ENCODE peak calls at places on chromosomes 16 and 17, in four cellular contexts. I is cardiac muscle cell, L is substantia nigra, Y is Right ventricle myocardium superior. R is an unnamed sample.

GRCh38 chr17:15436399-15437369 is 30.7 kb downstream of the CDRT4 start:
- DNase-seq in I (no peak), Y (peak; percentile 84), L (no peak), R (peak; percentile 38)

GRCh38 chr17:44830359-44831269 is 527 bp upstream of the GJC1 start:
- DNase-seq in L (no peak), I (peak; percentile 53), Y (no peak), R (peak; percentile 31)

GRCh38 chr17:70658324-70658723 is 489.0 kb downstream of the KCNJ2 start:
- DNase-seq in I (no peak), Y (no peak), L (no peak), R (no peak)

GRCh38 chr16:53945996-53946395 is 242.0 kb downstream of the FTO start:
- DNase-seq in Y (no peak), I (peak; percentile 65), L (no peak), R (peak; percentile 18)

GRCh38 chr17:59093702-59094231 is 12.9 kb downstream of the TRIM37 start:
- DNase-seq in I (no peak), Y (peak; percentile 57), L (no peak), R (peak; percentile 9)

GRCh38 chr16:2689968-2690830 is 7.9 kb downstream of the KCTD5 start:
- DNase-seq in Y (peak; percentile 34), I (no peak), L (no peak), R (no peak)

GRCh38 chr17:81130385-81131288 is 34.7 kb upstream of the PVALEF start:
- DNase-seq in L (peak; percentile 62), I (no peak), Y (no peak), R (no peak)

GRCh38 chr16:78175287-78175686 is 75.8 kb downstream of the WWOX start:
- DNase-seq in Y (no peak), L (no peak), I (no peak), R (no peak)

GRCh38 chr16:75629132-75629531 is 6.1 kb upstream of the ADAT1 start:
- DNase-seq in L (no peak), I (no peak), Y (no peak), R (no peak)

GRCh38 chr17:63944736-63945499 is 12.8 kb upstream of the CD79B start:
- DNase-seq in L (no peak), I (no peak), Y (no peak), R (no peak)

GRCh38 chr17:77076046-77076882 is 64.5 kb upstream of the SEC14L1 start:
- DNase-seq in I (no peak), Y (no peak), L (no peak), R (no peak)

GRCh38 chr16:85357924-85358505 is 245.7 kb upstream of the CIBAR2 start:
- DNase-seq in L (no peak), Y (no peak), I (no peak), R (no peak)

GRCh38 chr17:66353937-66354401 is 51.6 kb downstream of the PRKCA start:
- DNase-seq in I (no peak), L (no peak), Y (no peak), R (no peak)

GRCh38 chr17:75544250-75544649 is 18.8 kb downstream of the LLGL2 start:
- DNase-seq in I (no peak), L (no peak), Y (no peak), R (no peak)

GRCh38 chr16:31695667-31696066 is 168.0 kb downstream of the AHSP start:
- DNase-seq in L (no peak), I (no peak), Y (no peak), R (no peak)

GRCh38 chr17:29847527-29847931 is 82.5 kb downstream of the SSH2 start:
- DNase-seq in I (peak; percentile 41), Y (no peak), L (no peak), R (peak; percentile 31)

GRCh38 chr17:41264599-41264998 is 579 bp upstream of the KRTAP9-6 start:
- DNase-seq in Y (no peak), L (no peak), I (no peak), R (no peak)

GRCh38 chr16:68235105-68235881 is 634 bp downstream of the ESRP2 start:
- DNase-seq in Y (no peak), L (no peak), I (peak; percentile 29), R (no peak)

GRCh38 chr17:48333034-48333491 is 97.0 kb downstream of the SKAP1 start:
- DNase-seq in I (no peak), L (no peak), Y (no peak), R (no peak)

GRCh38 chr16:54627616-54628015 is 303.0 kb upstream of the IRX5 start:
- DNase-seq in Y (no peak), L (no peak), I (no peak), R (no peak)

GRCh38 chr17:77451894-77452852 is 311.4 kb downstream of the SEC14L1 start:
- DNase-seq in Y (peak; percentile 87), L (no peak), I (peak; percentile 87), R (peak; percentile 81)

GRCh38 chr16:54418903-54419302 is 132.3 kb upstream of the IRX3 start:
- DNase-seq in Y (no peak), L (no peak), I (no peak), R (no peak)

GRCh38 chr16:19879241-19879792 is 5.3 kb downstream of the GPRC5B start:
- DNase-seq in I (peak; percentile 41), Y (no peak), L (no peak), R (peak; percentile 58)

GRCh38 chr17:32723310-32723955 is 153.5 kb downstream of the MYO1D start:
- DNase-seq in I (no peak), L (no peak), Y (no peak), R (no peak)

GRCh38 chr17:56718515-56718914 is 115.2 kb downstream of the C17orf67 start:
- DNase-seq in Y (no peak), L (no peak), I (no peak), R (no peak)

GRCh38 chr16:25109643-25110042 is 1.9 kb upstream of the LCMT1 start:
- DNase-seq in I (no peak), Y (no peak), L (no peak), R (no peak)

GRCh38 chr17:45310380-45311324 is 6.2 kb downstream of the MAP3K14 start:
- DNase-seq in L (no peak), I (no peak), Y (peak; percentile 76), R (no peak)

GRCh38 chr17:35841505-35841904 is 27.2 kb downstream of the HEATR9 start:
- DNase-seq in Y (no peak), I (no peak), L (no peak), R (no peak)

GRCh38 chr17:73145641-73146040 is 19.2 kb upstream of the SSTR2 start:
- DNase-seq in I (no peak), L (no peak), Y (no peak), R (no peak)